ENCODE peak calls at places on chromosomes 6 and 20, in seven cellular contexts. Q is SK-N-SH treated with all-trans-retinoic acid at 6 μM for 48 hours; H is heart left ventricle; J is DND-41; D is activated T-cell treated with anti-CD3 and anti-CD28 coated beads, Interleukin-2, amount 50 U/mL, for 4 hours; C is heart right ventricle; Z is IMR-90. P is an unnamed sample.

GRCh38 chr6:76240092-76240491 is 167.6 kb upstream of the IMPG1 start:
- ATAC-seq in J (no peak), H (no peak), Z (no peak), Q (no peak), C (no peak), D (no peak), P (no peak)

GRCh38 chr6:37418727-37419126 is 14.3 kb upstream of the CMTR1 start:
- ATAC-seq in J (no peak), H (no peak), Z (no peak), D (no peak), C (no peak), Q (no peak), P (no peak)

GRCh38 chr6:144797881-144798589 is 512.9 kb downstream of the UTRN start:
- ATAC-seq in D (no peak), Q (peak), Z (peak), J (no peak), C (no peak), H (no peak), P (no peak)

GRCh38 chr6:166317261-166318212 is 9.3 kb upstream of the PRR18 start:
- ATAC-seq in H (no peak), D (no peak), Z (no peak), C (no peak), J (peak), Q (peak), P (no peak)

GRCh38 chr20:5919634-5920544 is 30.4 kb downstream of the TRMT6 start:
- ATAC-seq in J (no peak), Q (peak), D (peak), C (no peak), H (no peak), Z (no peak), P (no peak)

GRCh38 chr6:149891259-149891658 is 6.7 kb downstream of the RAET1E start:
- ATAC-seq in D (no peak), Q (no peak), Z (no peak), J (no peak), C (no peak), H (no peak), P (no peak)

GRCh38 chr6:149246691-149247384 is 70.7 kb upstream of the TAB2 start:
- ATAC-seq in J (no peak), D (no peak), Z (no peak), H (no peak), Q (no peak), C (no peak), P (no peak)

GRCh38 chr6:11944111-11944510 is 68.0 kb upstream of the HIVEP1 start:
- ATAC-seq in C (no peak), D (no peak), J (no peak), Q (no peak), H (no peak), Z (no peak), P (no peak)

GRCh38 chr6:27753668-27754407 is 158.4 kb downstream of the OR2B2 start:
- ATAC-seq in D (peak), C (peak), Q (peak), J (peak), H (no peak), Z (peak), P (no peak)

GRCh38 chr20:24747015-24747712 is 201.9 kb upstream of the CST7 start:
- ATAC-seq in Z (no peak), H (no peak), J (peak), Q (no peak), C (no peak), D (no peak), P (no peak)

GRCh38 chr6:10658910-10659696 is 35.3 kb downstream of the C6orf52 start:
- ATAC-seq in Z (no peak), J (no peak), C (peak), Q (peak), H (no peak), D (peak), P (no peak)

GRCh38 chr6:111761783-111762312 is 111.4 kb downstream of the FYN start:
- ATAC-seq in J (no peak), Q (no peak), Z (no peak), D (no peak), C (no peak), H (no peak), P (no peak)

GRCh38 chr6:2562721-2563120 is 188.0 kb downstream of the MYLK4 start:
- ATAC-seq in Q (no peak), Z (no peak), C (no peak), J (no peak), H (peak), D (no peak), P (no peak)

GRCh38 chr6:159842035-159842434 is 42.0 kb downstream of the PNLDC1 start:
- ATAC-seq in Q (peak), H (no peak), C (no peak), J (no peak), Z (peak), D (no peak), P (no peak)

GRCh38 chr6:139028242-139028657 is 295 bp upstream of the ABRACL start:
- ATAC-seq in H (no peak), Z (no peak), D (peak), J (peak), C (no peak), Q (no peak), P (no peak)

GRCh38 chr6:40251609-40252008 is 317.3 kb upstream of the MOCS1 start:
- ATAC-seq in H (no peak), Q (no peak), J (no peak), Z (no peak), D (no peak), C (no peak), P (no peak)

GRCh38 chr6:139569561-139569960 is 195.1 kb upstream of the CITED2 start:
- ATAC-seq in D (peak), J (no peak), H (no peak), C (no peak), Z (peak), Q (peak), P (no peak)

GRCh38 chr20:53898558-53898931 is 171.8 kb downstream of the BCAS1 start:
- ATAC-seq in D (no peak), C (no peak), Q (no peak), J (no peak), Z (no peak), H (no peak), P (no peak)

GRCh38 chr6:37556884-37557644 is 57.4 kb upstream of the CCDC167 start:
- ATAC-seq in D (no peak), Q (no peak), J (no peak), Z (no peak), H (no peak), C (no peak), P (no peak)

GRCh38 chr6:53220605-53221004 is 72.0 kb upstream of the GCM1 start:
- ATAC-seq in J (no peak), Z (no peak), H (no peak), Q (no peak), C (no peak), D (no peak), P (no peak)

GRCh38 chr6:63677282-63677681 is 41.7 kb downstream of the PHF3 start:
- ATAC-seq in Z (peak), H (no peak), D (no peak), C (no peak), Q (no peak), J (peak), P (no peak)

GRCh38 chr6:4281341-4282293 is 146.2 kb upstream of the ECI2 start:
- ATAC-seq in Q (peak), C (peak), D (peak), J (no peak), Z (peak), H (no peak), P (peak)

GRCh38 chr6:131976545-131977061 is 25.4 kb upstream of the CCN2 start:
- ATAC-seq in H (no peak), J (no peak), D (no peak), Q (peak), C (no peak), Z (no peak), P (no peak)

GRCh38 chr20:23643665-23644064 is 5.9 kb upstream of the CST3 start:
- ATAC-seq in C (no peak), D (no peak), Q (no peak), Z (no peak), H (no peak), J (no peak), P (no peak)

GRCh38 chr6:21461844-21462518 is 131.6 kb upstream of the SOX4 start:
- ATAC-seq in D (no peak), H (no peak), Q (no peak), Z (no peak), C (no peak), J (no peak), P (no peak)

GRCh38 chr6:134047673-134048072 is 4.8 kb downstream of the SLC2A12 start:
- ATAC-seq in Z (no peak), J (no peak), C (peak), D (no peak), Q (no peak), H (peak), P (peak)

GRCh38 chr20:5222919-5223634 is 93.7 kb downstream of the PROKR2 start:
- ATAC-seq in D (peak), H (no peak), Q (peak), C (peak), Z (peak), J (peak), P (peak)

GRCh38 chr20:64064145-64064698 is 1.2 kb downstream of the TCEA2 start:
- ATAC-seq in Q (peak), C (no peak), D (no peak), Z (peak), H (no peak), J (no peak), P (no peak)

GRCh38 chr6:10901751-10902150 is 14.9 kb downstream of the SYCP2L start:
- ATAC-seq in H (no peak), J (peak), D (no peak), C (peak), Q (no peak), Z (no peak), P (peak)

GRCh38 chr6:3394671-3395070 is 62.2 kb downstream of the SLC22A23 start:
- ATAC-seq in D (no peak), Z (no peak), C (no peak), H (no peak), J (no peak), Q (no peak), P (no peak)

GRCh38 chr20:44401052-44401769 is 45.7 kb downstream of the HNF4A start:
- ATAC-seq in Q (no peak), J (no peak), H (no peak), Z (no peak), C (no peak), D (no peak), P (no peak)

GRCh38 chr20:46575794-46576495 is 25.5 kb upstream of the OCSTAMP start:
- ATAC-seq in H (no peak), J (no peak), Q (no peak), D (peak), C (no peak), Z (no peak), P (no peak)